ENCODE peak calls at places on chromosomes 16 and 17, in ten cellular contexts. W is AG04449; R is effector memory CD4-positive, alpha-beta T cell; X is GM19239; K is NT2/D1; D is hypothalamus; S is osteocyte; A is KG1; H is stimulated activated CD4-positive, alpha-beta T cell treated with anti-CD3 and anti-CD28 coated beads, Interleukin-4, amount 100 ng/mL, for 24 hours; U is kidney epithelial cell. C is an unnamed sample.
A peak's percentile ranks its signal among the peaks of the same experiment; 100 is the strongest.

GRCh38 chr17:81282141-81282540 is 13.0 kb downstream of the SLC38A10 start:
- DNase-seq in W (no peak), R (no peak), X (no peak), K (no peak), D (no peak), S (no peak), A (no peak), H (no peak), U (no peak), C (no peak)

GRCh38 chr16:81964808-81965207 is 46.5 kb downstream of the SDR42E1 start:
- DNase-seq in W (no peak), R (no peak), X (no peak), K (no peak), D (no peak), S (no peak), A (no peak), H (no peak), U (no peak), C (no peak)

GRCh38 chr17:76397687-76398522 is 13.5 kb downstream of the SPHK1 start:
- DNase-seq in W (no peak), R (peak; percentile 62), X (peak; percentile 84), K (peak; percentile 77), D (peak; percentile 28), S (peak; percentile 95), A (peak; percentile 14), H (peak; percentile 87), U (peak; percentile 62), C (peak; percentile 54)

GRCh38 chr16:24721830-24722238 is 7.6 kb upstream of the TNRC6A start:
- DNase-seq in W (no peak), R (peak; percentile 9), X (no peak), K (no peak), D (no peak), S (no peak), A (no peak), H (peak; percentile 75), U (no peak), C (no peak)

GRCh38 chr17:61307905-61308886 is 91.4 kb upstream of the TBX2 start:
- DNase-seq in W (peak; percentile 97), R (no peak), X (no peak), K (no peak), D (no peak), S (no peak), A (no peak), H (no peak), U (peak; percentile 69), C (no peak)

GRCh38 chr17:43832976-43833829 is at the start of gene MPP3:
- DNase-seq in W (no peak), R (peak; percentile 4), X (no peak), K (no peak), D (no peak), S (no peak), A (no peak), H (peak; percentile 26), U (no peak), C (no peak)

GRCh38 chr17:27567563-27567859 is 63.5 kb upstream of the LGALS9 start:
- DNase-seq in W (no peak), R (no peak), X (no peak), K (no peak), D (no peak), S (no peak), A (no peak), H (no peak), U (no peak), C (no peak)

GRCh38 chr16:50699345-50700159 is 6.1 kb downstream of the NOD2 start:
- DNase-seq in W (no peak), R (peak; percentile 33), X (no peak), K (no peak), D (no peak), S (no peak), A (no peak), H (peak; percentile 82), U (no peak), C (no peak)

GRCh38 chr16:85455534-85455933 is 157.6 kb upstream of the GSE1 start:
- DNase-seq in W (no peak), R (no peak), X (no peak), K (no peak), D (no peak), S (no peak), A (no peak), H (no peak), U (no peak), C (no peak)

GRCh38 chr17:69972251-69972650 is 102.8 kb upstream of the KCNJ16 start:
- DNase-seq in W (peak; percentile 16), R (no peak), X (no peak), K (no peak), D (no peak), S (no peak), A (no peak), H (no peak), U (no peak), C (no peak)

GRCh38 chr16:58684001-58684353 is 593 bp downstream of the SLC38A7 start:
- DNase-seq in W (no peak), R (no peak), X (no peak), K (no peak), D (no peak), S (no peak), A (no peak), H (no peak), U (no peak), C (no peak)

GRCh38 chr17:83199500-83200201 is 120.2 kb downstream of the METRNL start:
- DNase-seq in W (no peak), R (peak; percentile 17), X (peak; percentile 54), K (no peak), D (no peak), S (no peak), A (peak; percentile 84), H (peak; percentile 59), U (no peak), C (no peak)

GRCh38 chr16:48393843-48394703 is 8.9 kb upstream of the SIAH1 start:
- DNase-seq in W (peak; percentile 31), R (no peak), X (no peak), K (no peak), D (no peak), S (no peak), A (no peak), H (no peak), U (no peak), C (peak; percentile 75)

GRCh38 chr16:88382491-88383400 is at the start of gene ZNF469:
- DNase-seq in W (no peak), R (no peak), X (no peak), K (no peak), D (no peak), S (no peak), A (no peak), H (no peak), U (no peak), C (no peak)

GRCh38 chr17:54898576-54898975 is 2.1 kb upstream of the TOM1L1 start:
- DNase-seq in W (no peak), R (no peak), X (no peak), K (no peak), D (no peak), S (no peak), A (no peak), H (no peak), U (no peak), C (no peak)

GRCh38 chr17:7491583-7491982 is 7.4 kb downstream of the POLR2A start:
- DNase-seq in W (no peak), R (no peak), X (no peak), K (no peak), D (no peak), S (no peak), A (no peak), H (no peak), U (no peak), C (no peak)

C was measured in amygdala.